ENCODE peak calls at places on chromosomes 4 and X, in five cellular contexts. J, P, N, M and O are unnamed samples.

GRCh38 chrX:5458300-5458699 is 770.4 kb downstream of the NLGN4X start:
- DNase-seq in M (no peak), P (no peak), J (no peak), N (no peak), O (no peak)

GRCh38 chrX:46967547-46967946 is 55.3 kb downstream of the JADE3 start:
- DNase-seq in N (no peak), P (no peak), J (no peak), M (peak; percentile 56), O (no peak)

GRCh38 chrX:68238568-68238967 is 194.7 kb downstream of the OPHN1 start:
- DNase-seq in P (no peak), J (no peak), M (no peak), N (no peak), O (no peak)

GRCh38 chr4:139301821-139302611 is at the start of gene NDUFC1:
- DNase-seq in N (peak; percentile 75), P (peak; percentile 46), J (peak; percentile 53), M (peak; percentile 72), O (peak; percentile 54)

GRCh38 chr4:89121711-89122387 is 10.5 kb downstream of the TIGD2 start:
- DNase-seq in P (no peak), J (no peak), M (no peak), N (no peak), O (peak; percentile 58)

GRCh38 chr4:111136438-111136837 is 513.6 kb upstream of the PITX2 start:
- DNase-seq in J (peak; percentile 4), P (no peak), M (no peak), N (no peak), O (no peak)

GRCh38 chrX:29155286-29155685 is 568.0 kb downstream of the IL1RAPL1 start:
- DNase-seq in M (no peak), J (no peak), N (no peak), P (no peak), O (no peak)

GRCh38 chr4:76377922-76378321 is 43.0 kb downstream of the CCDC158 start:
- DNase-seq in N (peak; percentile 52), P (peak; percentile 41), M (no peak), J (peak; percentile 57), O (peak; percentile 56)

GRCh38 chr4:152572417-152573086 is 36.7 kb upstream of the FBXW7 start:
- DNase-seq in J (peak; percentile 96), N (no peak), P (no peak), M (no peak), O (no peak)

GRCh38 chrX:31420711-31421151 is 348.9 kb upstream of the FTHL17 start:
- DNase-seq in P (no peak), N (no peak), J (peak; percentile 53), M (no peak), O (no peak)

GRCh38 chrX:3712870-3713224 is 602 bp downstream of the PRKX start:
- DNase-seq in P (no peak), M (no peak), J (no peak), N (peak; percentile 7), O (no peak)

GRCh38 chr4:40702800-40703151 is 47.0 kb upstream of the NSUN7 start:
- DNase-seq in P (no peak), M (no peak), N (no peak), J (no peak), O (no peak)

GRCh38 chrX:17769701-17770269 is 32.5 kb downstream of the SCML1 start:
- DNase-seq in N (peak; percentile 8), J (no peak), M (no peak), P (no peak), O (no peak)

GRCh38 chr4:16785800-16786527 is 112.5 kb downstream of the LDB2 start:
- DNase-seq in J (no peak), P (no peak), N (no peak), M (no peak), O (no peak)

GRCh38 chrX:154398668-154399526 is 720 bp downstream of the RPL10 start:
- DNase-seq in J (peak; percentile 84), N (peak; percentile 89), P (peak; percentile 83), M (peak; percentile 88), O (peak; percentile 89)

GRCh38 chr4:159137176-159137575 is 34.3 kb downstream of the RAPGEF2 start:
- DNase-seq in M (no peak), P (no peak), J (no peak), N (no peak), O (no peak)

GRCh38 chr4:18930487-18930886 is 908.9 kb upstream of the LCORL start:
- DNase-seq in N (no peak), M (no peak), J (no peak), P (no peak), O (no peak)

GRCh38 chrX:45758319-45758718 is 557.6 kb upstream of the DIPK2B start:
- DNase-seq in P (no peak), M (peak; percentile 40), J (peak; percentile 88), N (peak; percentile 49), O (no peak)

GRCh38 chr4:73086095-73086869 is 16.8 kb upstream of the COX18 start:
- DNase-seq in P (no peak), N (peak; percentile 13), J (no peak), M (no peak), O (no peak)

GRCh38 chr4:155984398-155984797 is 30.7 kb upstream of the CTSO start:
- DNase-seq in J (no peak), M (no peak), P (no peak), N (no peak), O (no peak)

GRCh38 chrX:37754518-37754917 is 25.3 kb upstream of the CYBB start:
- DNase-seq in M (no peak), J (no peak), N (no peak), P (no peak), O (no peak)

GRCh38 chr4:168856312-168856711 is 153.7 kb downstream of the CBR4 start:
- DNase-seq in N (no peak), M (no peak), P (no peak), J (peak; percentile 86), O (no peak)

GRCh38 chr4:152696764-152697250 is 17.0 kb upstream of the TMEM154 start:
- DNase-seq in P (no peak), M (peak; percentile 80), N (peak; percentile 46), J (peak; percentile 79), O (peak; percentile 30)

GRCh38 chr4:11505225-11505971 is 76.7 kb upstream of the HS3ST1 start:
- DNase-seq in M (no peak), J (peak; percentile 63), P (no peak), N (no peak), O (peak; percentile 57)

GRCh38 chr4:139214039-139214534 is 37.1 kb upstream of the ELF2 start:
- DNase-seq in P (no peak), M (peak; percentile 80), N (no peak), J (no peak), O (peak; percentile 31)

GRCh38 chrX:103376979-103377324 is 614 bp downstream of the BEX3 start:
- DNase-seq in P (no peak), J (peak; percentile 46), M (no peak), N (no peak), O (no peak)

GRCh38 chr4:40827774-40828173 is 78.0 kb downstream of the NSUN7 start:
- DNase-seq in N (no peak), P (no peak), M (no peak), J (no peak), O (no peak)

GRCh38 chr4:1329408-1330371 is 17.3 kb upstream of the UVSSA start:
- DNase-seq in P (no peak), N (peak; percentile 50), M (no peak), J (no peak), O (no peak)

GRCh38 chr4:86451560-86452322 is 91.9 kb upstream of the MAPK10 start:
- DNase-seq in P (no peak), J (peak; percentile 27), N (no peak), M (no peak), O (no peak)

GRCh38 chrX:150813922-150814321 is 84.5 kb downstream of the CD99L2 start:
- DNase-seq in J (no peak), M (no peak), P (no peak), N (no peak), O (no peak)

GRCh38 chr4:17232575-17233253 is 279.2 kb downstream of the QDPR start:
- DNase-seq in N (no peak), J (peak; percentile 84), P (no peak), M (no peak), O (peak; percentile 30)

GRCh38 chr4:6610856-6611430 is 29.5 kb upstream of the MRFAP1 start:
- DNase-seq in N (no peak), M (no peak), J (no peak), P (no peak), O (no peak)

GRCh38 chr4:141540643-141541042 is 95.7 kb upstream of the IL15 start:
- DNase-seq in J (peak; percentile 74), M (no peak), N (no peak), P (no peak), O (no peak)

GRCh38 chrX:29237972-29238371 is 650.7 kb downstream of the IL1RAPL1 start:
- DNase-seq in M (no peak), J (no peak), P (no peak), N (no peak), O (no peak)